ENCODE peak calls at places on chromosomes 1 and 21, in four cellular contexts. P is uterus, M is cardiac muscle cell, U is pancreas. W is an unnamed sample.
A peak's percentile ranks its signal among the peaks of the same experiment; 100 is the strongest.

GRCh38 chr21:31351438-31351837 is 7.4 kb upstream of the TIAM1 start:
- DNase-seq in U (no peak), P (no peak), M (no peak), W (no peak)

GRCh38 chr1:95233737-95234493 is at the start of gene RWDD3:
- DNase-seq in P (peak; percentile 95), M (peak; percentile 94), U (peak; percentile 95), W (peak; percentile 94)

GRCh38 chr21:29382029-29382654 is 83.4 kb downstream of the BACH1 start:
- DNase-seq in U (no peak), M (no peak), P (no peak), W (no peak)

GRCh38 chr1:30250338-30251022 is 472.9 kb downstream of the MATN1 start:
- DNase-seq in M (no peak), U (no peak), P (no peak), W (no peak)

GRCh38 chr1:32303997-32304622 is 12.2 kb downstream of the HDAC1 start:
- DNase-seq in M (no peak), P (no peak), U (no peak), W (no peak)

GRCh38 chr1:20896824-20897223 is 109.7 kb upstream of the HP1BP3 start:
- DNase-seq in U (no peak), M (no peak), P (no peak), W (no peak)

GRCh38 chr21:42878678-42878992 is 704 bp downstream of the WDR4 start:
- DNase-seq in P (no peak), M (no peak), U (no peak), W (no peak)

GRCh38 chr1:59393211-59394180 is 96.6 kb downstream of the FGGY start:
- DNase-seq in M (peak; percentile 75), P (peak; percentile 93), U (no peak), W (peak; percentile 92)

GRCh38 chr1:88985033-88985432 is 7.4 kb downstream of the KYAT3 start:
- DNase-seq in U (no peak), P (no peak), M (peak; percentile 15), W (no peak)

GRCh38 chr1:110312188-110313121 is 26.7 kb upstream of the RBM15 start:
- DNase-seq in U (peak; percentile 91), P (peak; percentile 77), M (peak; percentile 79), W (peak; percentile 75)

GRCh38 chr1:103461171-103462105 is 64.1 kb upstream of the RNPC3 start:
- DNase-seq in U (no peak), M (peak; percentile 18), P (no peak), W (no peak)

GRCh38 chr1:17239420-17239819 is 9.5 kb upstream of the PADI3 start:
- DNase-seq in P (no peak), U (no peak), M (peak; percentile 88), W (no peak)

GRCh38 chr1:201708085-201708512 is 120.9 kb upstream of the IPO9 start:
- DNase-seq in U (no peak), P (peak; percentile 52), M (no peak), W (no peak)

GRCh38 chr1:77533660-77534295 is 148.7 kb downstream of the ZZZ3 start:
- DNase-seq in M (peak; percentile 67), P (peak; percentile 47), U (no peak), W (no peak)

GRCh38 chr1:6342031-6342430 is 51.5 kb downstream of the ACOT7 start:
- DNase-seq in M (no peak), P (no peak), U (no peak), W (no peak)
- H3K4me1 ChIP-seq in M (no peaks in the 10 kb centered on the region), P (no peaks in the 10 kb centered on the region), U (no peaks in the 10 kb centered on the region), W (peaks cover 5% of the 10 kb centered on the region)

GRCh38 chr21:45079351-45079750 is 5.0 kb downstream of the ADARB1 start:
- DNase-seq in P (no peak), U (no peak), M (no peak), W (no peak)
- H3K27ac ChIP-seq in P (peak overlapping the region; percentile 67), U (no peak overlapping the region), M (no peak overlapping the region), W (peak overlapping the region; percentile 95)

GRCh38 chr21:45481977-45482898 is 60.0 kb downstream of the SLC19A1 start:
- DNase-seq in P (no peak), M (no peak), U (peak; percentile 52), W (no peak)
- H3K4me1 ChIP-seq in P (no peaks in the 10 kb centered on the region), M (no peaks in the 10 kb centered on the region), U (no peaks in the 10 kb centered on the region), W (no peaks in the 10 kb centered on the region)

GRCh38 chr1:155327981-155328380 is 7.3 kb downstream of the RUSC1 start:
- DNase-seq in P (no peak), U (no peak), M (no peak), W (no peak)
- H3K27ac ChIP-seq in P (no peak overlapping the region), U (no peak overlapping the region), M (no peak overlapping the region), W (no peak overlapping the region)